ENCODE peak calls at places on chromosomes 16 and 17, in eight cellular contexts. U, T, Y, K, M, W, S and A are unnamed samples.
A peak's percentile ranks its signal among the peaks of the same experiment; 100 is the strongest.

GRCh38 chr17:77958716-77959215 is 263 bp downstream of the TNRC6C start:
- DNase-seq in K (no peak), Y (no peak), U (no peak), T (peak; percentile 21), W (no peak), S (no peak), M (no peak), A (no peak)

GRCh38 chr16:67563708-67564468 is 1.6 kb downstream of the CTCF start:
- DNase-seq in K (peak; percentile 54), S (no peak), W (no peak), Y (no peak), M (no peak), U (peak; percentile 62), T (no peak), A (peak; percentile 51)

GRCh38 chr16:12462690-12463646 is 340.7 kb downstream of the CPPED1 start:
- DNase-seq in Y (no peak), K (no peak), T (no peak), U (no peak), W (no peak), M (no peak), S (no peak), A (no peak)

GRCh38 chr16:871562-872330 is 71.2 kb upstream of the GNG13 start:
- DNase-seq in W (no peak), Y (no peak), K (no peak), T (no peak), U (no peak), M (no peak), S (no peak), A (no peak)

GRCh38 chr17:60356947-60357346 is 35.0 kb downstream of the USP32 start:
- DNase-seq in T (no peak), K (no peak), W (no peak), M (no peak), S (no peak), Y (no peak), U (no peak), A (no peak)

GRCh38 chr17:29590979-29591736 is 1.7 kb upstream of the GIT1 start:
- DNase-seq in Y (no peak), W (peak; percentile 52), T (no peak), S (peak; percentile 62), M (no peak), K (no peak), U (no peak), A (peak; percentile 55)

GRCh38 chr16:84548508-84548907 is 44.0 kb upstream of the MEAK7 start:
- DNase-seq in S (no peak), W (no peak), T (no peak), U (no peak), K (no peak), M (no peak), Y (peak; percentile 73), A (no peak)

GRCh38 chr17:48908853-48909394 is 717 bp downstream of the UBE2Z start:
- DNase-seq in S (peak; percentile 95), U (peak; percentile 88), K (peak; percentile 65), M (peak; percentile 82), Y (peak; percentile 60), T (peak; percentile 82), W (peak; percentile 71), A (peak; percentile 83)

GRCh38 chr17:65742433-65743312 is 181.2 kb upstream of the AXIN2 start:
- DNase-seq in Y (peak; percentile 16), M (no peak), W (no peak), K (no peak), S (no peak), T (no peak), U (no peak), A (no peak)

GRCh38 chr17:8436169-8436932 is 667 bp downstream of the NDEL1 start:
- DNase-seq in M (peak; percentile 40), Y (peak; percentile 82), U (peak; percentile 65), S (peak; percentile 66), W (peak; percentile 6), K (peak; percentile 41), T (peak; percentile 25), A (peak; percentile 66)

GRCh38 chr17:48470388-48471034 is 40.5 kb upstream of the SKAP1 start:
- DNase-seq in Y (no peak), M (no peak), W (no peak), U (no peak), S (no peak), T (no peak), K (no peak), A (no peak)

GRCh38 chr17:705863-706262 is 8.8 kb downstream of the VPS53 start:
- DNase-seq in U (no peak), K (no peak), M (no peak), T (no peak), W (no peak), S (no peak), Y (no peak), A (no peak)

GRCh38 chr17:7716901-7717755 is at the start of gene DNAH2:
- DNase-seq in Y (peak; percentile 95), M (no peak), T (peak; percentile 84), U (peak; percentile 69), S (peak; percentile 75), K (peak; percentile 82), W (peak; percentile 89), A (peak; percentile 82)

GRCh38 chr17:50834786-50835562 is 412 bp upstream of the WFIKKN2 start:
- DNase-seq in W (no peak), U (no peak), T (no peak), Y (peak; percentile 63), M (no peak), K (no peak), S (no peak), A (peak; percentile 42)

GRCh38 chr17:10125761-10126553 is 72.4 kb downstream of the GAS7 start:
- DNase-seq in Y (peak; percentile 51), T (no peak), W (no peak), U (no peak), S (no peak), K (no peak), M (no peak), A (no peak)

GRCh38 chr17:32732296-32732642 is 144.7 kb downstream of the MYO1D start:
- DNase-seq in T (no peak), S (no peak), Y (no peak), W (no peak), M (no peak), U (no peak), K (no peak), A (no peak)

GRCh38 chr17:53655591-53655990 is 167.1 kb upstream of the KIF2B start:
- DNase-seq in S (no peak), Y (no peak), M (no peak), W (no peak), U (no peak), T (no peak), K (no peak), A (no peak)

GRCh38 chr16:58409316-58409973 is 17.2 kb downstream of the GINS3 start:
- DNase-seq in Y (no peak), W (no peak), M (no peak), S (no peak), T (no peak), U (no peak), K (peak; percentile 74), A (peak; percentile 87)

GRCh38 chr17:39928868-39929651 is 1.5 kb downstream of the LRRC3C start:
- DNase-seq in K (no peak), U (no peak), S (no peak), Y (no peak), M (no peak), T (no peak), W (no peak), A (no peak)

GRCh38 chr17:2957631-2958286 is 105.6 kb downstream of the OR1D5 start:
- DNase-seq in K (no peak), W (no peak), M (no peak), U (peak; percentile 16), Y (no peak), T (no peak), S (no peak), A (no peak)

GRCh38 chr17:62895650-62896301 is 70.3 kb upstream of the TANC2 start:
- DNase-seq in S (no peak), U (no peak), K (no peak), T (no peak), W (no peak), Y (peak; percentile 16), M (no peak), A (no peak)

GRCh38 chr16:68229431-68230175 is 6.3 kb downstream of the ESRP2 start:
- DNase-seq in M (no peak), W (peak; percentile 32), U (no peak), Y (peak; percentile 71), T (peak; percentile 34), K (peak; percentile 48), S (peak; percentile 45), A (peak; percentile 43)

GRCh38 chr16:35516971-35517370 is 2057.6 kb downstream of the TP53TG3F start:
- DNase-seq in M (no peak), Y (no peak), T (no peak), K (no peak), S (no peak), U (no peak), W (no peak), A (no peak)

GRCh38 chr17:58308173-58308984 is 20.2 kb downstream of the TSPOAP1 start:
- DNase-seq in T (peak; percentile 37), U (no peak), W (no peak), Y (peak; percentile 74), S (no peak), M (no peak), K (no peak), A (no peak)

GRCh38 chr16:64738321-64738960 is 383.4 kb downstream of the CDH11 start:
- DNase-seq in S (no peak), M (no peak), W (no peak), T (no peak), K (no peak), Y (no peak), U (no peak), A (no peak)

GRCh38 chr16:31453255-31454204 is 5.8 kb upstream of the ARMC5 start:
- DNase-seq in U (no peak), W (no peak), M (no peak), T (no peak), Y (peak; percentile 85), K (no peak), S (no peak), A (peak; percentile 59)

GRCh38 chr16:81641403-81642106 is 137.5 kb upstream of the PLCG2 start:
- DNase-seq in T (no peak), W (peak; percentile 92), U (no peak), Y (peak; percentile 54), M (no peak), K (no peak), S (no peak), A (no peak)

GRCh38 chr17:1961187-1961586 is 63.9 kb downstream of the RTN4RL1 start:
- DNase-seq in S (no peak), U (no peak), K (no peak), T (no peak), M (no peak), W (no peak), Y (peak; percentile 92), A (no peak)

GRCh38 chr16:29993191-29993902 is 2.1 kb downstream of the HIRIP3 start:
- DNase-seq in T (no peak), U (no peak), Y (no peak), K (no peak), S (no peak), W (no peak), M (no peak), A (no peak)

GRCh38 chr17:58960068-58960467 is 146.6 kb downstream of the TRIM37 start:
- DNase-seq in W (no peak), U (peak; percentile 17), S (no peak), M (no peak), K (peak; percentile 72), T (no peak), Y (peak; percentile 73), A (peak; percentile 49)

GRCh38 chr17:80145076-80146075 is 1.6 kb downstream of the EIF4A3 start:
- DNase-seq in S (no peak), W (no peak), U (no peak), K (no peak), T (no peak), Y (no peak), M (no peak), A (no peak)